ENCODE peak calls at places on chromosomes 16 and 17, in six cellular contexts. W is CD8-positive, alpha-beta memory T cell; H is stimulated activated naive CD8-positive, alpha-beta T cell treated with anti-CD3 and anti-CD28 coated beads, Interleukin-15, Interleukin-2, amounts not matched to agents 100 U/mL and 50 U/mL, for 24 hours; X is T1000; G is ascending aorta; V is substantia nigra. C is an unnamed sample.

GRCh38 chr17:74671031-74671771 is 41.5 kb downstream of the CD300LF start:
- DNase-seq in G (no peak), H (peak), V (peak), X (peak), W (peak), C (no peak)

GRCh38 chr16:23668225-23668624 is 10.5 kb upstream of the PLK1 start:
- DNase-seq in X (no peak), V (no peak), G (no peak), W (no peak), H (no peak), C (no peak)

GRCh38 chr17:37488607-37489196 is 989 bp upstream of the DUSP14 start:
- DNase-seq in W (peak), V (peak), G (peak), H (peak), X (peak), C (no peak)

GRCh38 chr16:70375636-70376611 is 29.2 kb downstream of the DDX19A start:
- DNase-seq in W (no peak), V (no peak), H (no peak), G (no peak), X (no peak), C (no peak)

GRCh38 chr17:28738680-28739384 is 5.0 kb upstream of the TRAF4 start:
- DNase-seq in W (peak), G (no peak), X (no peak), H (peak), V (no peak), C (no peak)

GRCh38 chr17:62754696-62755095 is 53.4 kb downstream of the MARCHF10 start:
- DNase-seq in V (no peak), G (no peak), H (no peak), X (no peak), W (no peak), C (no peak)

GRCh38 chr16:63461248-63461841 is 1425.1 kb upstream of the CDH8 start:
- DNase-seq in V (peak), W (no peak), H (no peak), X (no peak), G (no peak), C (no peak)

GRCh38 chr17:76732734-76733617 is 4.2 kb downstream of the SRSF2 start:
- DNase-seq in V (no peak), X (no peak), W (no peak), G (no peak), H (no peak), C (no peak)

GRCh38 chr17:41013606-41014005 is 4.7 kb upstream of the KRTAP3-1 start:
- DNase-seq in V (no peak), W (no peak), H (no peak), G (no peak), X (no peak), C (no peak)

GRCh38 chr17:62822080-62822904 is 14.2 kb upstream of the MARCHF10 start:
- DNase-seq in H (no peak), X (no peak), W (no peak), G (no peak), V (no peak), C (no peak)

GRCh38 chr16:60206511-60206910 is 1472.4 kb upstream of the GOT2 start:
- DNase-seq in W (no peak), X (no peak), G (no peak), V (no peak), H (no peak), C (no peak)

GRCh38 chr17:48155889-48156670 is 48.5 kb downstream of the SNX11 start:
- DNase-seq in G (no peak), V (no peak), W (no peak), H (no peak), X (no peak), C (no peak)

GRCh38 chr16:56190903-56191806 is at the start of gene GNAO1:
- DNase-seq in V (peak), G (no peak), W (peak), H (peak), X (peak), C (no peak)

GRCh38 chr17:82035956-82036633 is 1.4 kb downstream of the DCXR start:
- DNase-seq in X (no peak), W (no peak), V (no peak), G (no peak), H (no peak), C (no peak)

GRCh38 chr17:72338847-72339790 is 218.3 kb downstream of the SOX9 start:
- DNase-seq in V (no peak), X (peak), H (no peak), G (no peak), W (no peak), C (no peak)

GRCh38 chr16:17965131-17965530 is 371.4 kb downstream of the NPIPA8 start:
- DNase-seq in H (no peak), V (no peak), W (no peak), G (no peak), X (no peak), C (no peak)

GRCh38 chr16:53091508-53092211 is 36.9 kb downstream of the CHD9 start:
- DNase-seq in V (peak), G (no peak), X (peak), W (no peak), H (peak), C (no peak)

GRCh38 chr17:44350733-44351226 is 5.7 kb downstream of the GRN start:
- DNase-seq in H (peak), W (peak), G (no peak), X (peak), V (peak), C (no peak)

GRCh38 chr16:23423496-23424049 is 29.4 kb downstream of the COG7 start:
- DNase-seq in V (peak), W (no peak), G (peak), H (no peak), X (peak), C (no peak)

GRCh38 chr16:56349711-56350161 is 75.6 kb downstream of the AMFR start:
- DNase-seq in X (no peak), W (no peak), V (no peak), H (no peak), G (no peak), C (no peak)

GRCh38 chr17:16922386-16923096 is 49.4 kb downstream of the TNFRSF13B start:
- DNase-seq in X (no peak), W (no peak), V (no peak), H (no peak), G (no peak), C (no peak)

GRCh38 chr17:64779344-64780095 is 117.4 kb upstream of the SMURF2 start:
- DNase-seq in G (no peak), H (no peak), W (no peak), V (no peak), X (no peak), C (no peak)

GRCh38 chr16:85652431-85653221 is 36.1 kb downstream of the GINS2 start:
- DNase-seq in H (peak), G (no peak), W (peak), V (peak), X (peak), C (no peak)

GRCh38 chr17:57356153-57356721 is 99.9 kb downstream of the MSI2 start:
- DNase-seq in X (no peak), G (no peak), H (no peak), V (no peak), W (no peak), C (no peak)

GRCh38 chr16:72602499-72602898 is 430.5 kb upstream of the PMFBP1 start:
- DNase-seq in G (no peak), W (no peak), X (no peak), V (no peak), H (no peak), C (no peak)

GRCh38 chr17:40886090-40886489 is 1.0 kb upstream of the KRT20 start:
- DNase-seq in H (no peak), X (no peak), V (no peak), G (no peak), W (no peak), C (no peak)

GRCh38 chr17:57284984-57285646 is 28.8 kb downstream of the MSI2 start:
- DNase-seq in G (no peak), W (no peak), X (no peak), H (peak), V (peak), C (no peak)

GRCh38 chr16:78463591-78463990 is 364.1 kb downstream of the WWOX start:
- DNase-seq in G (no peak), H (no peak), W (no peak), V (no peak), X (no peak), C (no peak)

GRCh38 chr17:55769625-55770000 is 18.8 kb downstream of the PCTP start:
- DNase-seq in H (no peak), X (peak), W (no peak), V (no peak), G (no peak), C (no peak)

C was measured in esophagus squamous epithelium.